ENCODE peak calls at places on chromosomes 1 and 21, in ten cellular contexts. W is left ventricle myocardium inferior; G is body of pancreas; Q is A673; Y is K562; A is brain microvascular endothelial cell; C is pancreas; L is hepatocyte; F is CD8-positive, alpha-beta memory T cell; X is AG04450. B is an unnamed sample.

GRCh38 chr1:172394167-172394751 is 26.2 kb upstream of the C1orf105 start:
- DNase-seq in G (no peak), W (no peak), A (no peak), X (no peak), C (no peak), F (peak), Y (no peak), L (peak), Q (no peak), B (no peak)

GRCh38 chr1:239879321-239880170 is 212.1 kb upstream of the FMN2 start:
- DNase-seq in W (no peak), Y (no peak), L (peak), F (no peak), X (no peak), A (no peak), C (no peak), G (no peak), Q (no peak), B (no peak)

GRCh38 chr1:3068400-3069361 is at the start of gene PRDM16:
- DNase-seq in G (peak), Q (peak), W (peak), A (peak), Y (no peak), L (peak), F (no peak), X (no peak), C (peak), B (peak)

GRCh38 chr21:44453120-44453519 is 2.2 kb upstream of the LRRC3 start:
- DNase-seq in L (no peak), G (no peak), X (no peak), Y (no peak), A (no peak), W (no peak), Q (no peak), C (no peak), F (no peak), B (no peak)

GRCh38 chr21:27841084-27841483 is 874.2 kb upstream of the ADAMTS5 start:
- DNase-seq in Q (no peak), W (no peak), X (no peak), G (no peak), Y (no peak), F (no peak), C (no peak), L (no peak), A (no peak), B (no peak)

GRCh38 chr1:43530483-43531452 is at the start of gene PTPRF:
- DNase-seq in A (no peak), Q (peak), W (peak), C (peak), X (no peak), Y (peak), L (peak), F (peak), G (peak), B (peak)

GRCh38 chr1:61368876-61369275 is 286.5 kb downstream of the NFIA start:
- DNase-seq in F (no peak), Q (no peak), L (no peak), X (no peak), W (no peak), C (no peak), G (no peak), A (no peak), Y (no peak), B (no peak)

GRCh38 chr1:60273185-60273584 is 199.6 kb upstream of the C1orf87 start:
- DNase-seq in Y (no peak), F (no peak), X (no peak), G (no peak), Q (no peak), C (no peak), A (no peak), L (no peak), W (no peak), B (no peak)

GRCh38 chr1:87392241-87393192 is 63.8 kb downstream of the LMO4 start:
- DNase-seq in X (no peak), Y (no peak), F (no peak), W (no peak), C (peak), Q (peak), L (peak), G (no peak), A (peak), B (no peak)

GRCh38 chr1:18972531-18972930 is 16.1 kb upstream of the IFFO2 start:
- DNase-seq in F (no peak), L (no peak), X (no peak), G (peak), W (no peak), A (no peak), Q (peak), C (no peak), Y (no peak), B (no peak)

GRCh38 chr1:16189921-16190499 is 22.4 kb downstream of the ARHGEF19 start:
- DNase-seq in Q (no peak), W (no peak), G (no peak), F (no peak), C (no peak), Y (no peak), A (no peak), L (no peak), X (no peak), B (no peak)

GRCh38 chr1:38559180-38559874 is 300.2 kb downstream of the RRAGC start:
- DNase-seq in Q (no peak), W (no peak), L (peak), A (no peak), G (peak), C (peak), Y (no peak), X (no peak), F (peak), B (no peak)

GRCh38 chr1:183198463-183198862 is 12.4 kb downstream of the LAMC2 start:
- DNase-seq in X (peak), L (peak), C (no peak), Q (no peak), F (no peak), G (no peak), A (peak), Y (no peak), W (no peak), B (peak)

GRCh38 chr21:36478207-36478701 is 1.7 kb downstream of the CLDN14 start:
- DNase-seq in Y (no peak), X (peak), Q (peak), G (no peak), F (no peak), C (no peak), W (no peak), A (peak), L (peak), B (no peak)

GRCh38 chr21:36479415-36480402 is at the start of gene CLDN14:
- DNase-seq in A (no peak), Y (no peak), L (peak), G (no peak), X (no peak), Q (no peak), W (peak), F (no peak), C (no peak), B (peak)

GRCh38 chr21:36477559-36477958 is 2.4 kb downstream of the CLDN14 start:
- DNase-seq in G (no peak), Y (no peak), F (no peak), Q (no peak), C (no peak), A (no peak), X (no peak), L (no peak), W (no peak), B (no peak)

GRCh38 chr21:36480618-36481017 is 696 bp upstream of the CLDN14 start:
- DNase-seq in G (no peak), Y (no peak), L (no peak), Q (no peak), C (no peak), F (no peak), W (no peak), X (no peak), A (no peak), B (no peak)

GRCh38 chr21:36478941-36479340 is 981 bp downstream of the CLDN14 start:
- DNase-seq in A (peak), W (no peak), X (no peak), Y (no peak), G (no peak), Q (peak), F (no peak), C (no peak), L (no peak), B (no peak)
- H3K27ac ChIP-seq in A (peak), W (no peak), X (no peak), Y (no peak), G (no peak), Q (peak), F (no peak), C (no peak), L (peak), B (no peak)

DNA sequence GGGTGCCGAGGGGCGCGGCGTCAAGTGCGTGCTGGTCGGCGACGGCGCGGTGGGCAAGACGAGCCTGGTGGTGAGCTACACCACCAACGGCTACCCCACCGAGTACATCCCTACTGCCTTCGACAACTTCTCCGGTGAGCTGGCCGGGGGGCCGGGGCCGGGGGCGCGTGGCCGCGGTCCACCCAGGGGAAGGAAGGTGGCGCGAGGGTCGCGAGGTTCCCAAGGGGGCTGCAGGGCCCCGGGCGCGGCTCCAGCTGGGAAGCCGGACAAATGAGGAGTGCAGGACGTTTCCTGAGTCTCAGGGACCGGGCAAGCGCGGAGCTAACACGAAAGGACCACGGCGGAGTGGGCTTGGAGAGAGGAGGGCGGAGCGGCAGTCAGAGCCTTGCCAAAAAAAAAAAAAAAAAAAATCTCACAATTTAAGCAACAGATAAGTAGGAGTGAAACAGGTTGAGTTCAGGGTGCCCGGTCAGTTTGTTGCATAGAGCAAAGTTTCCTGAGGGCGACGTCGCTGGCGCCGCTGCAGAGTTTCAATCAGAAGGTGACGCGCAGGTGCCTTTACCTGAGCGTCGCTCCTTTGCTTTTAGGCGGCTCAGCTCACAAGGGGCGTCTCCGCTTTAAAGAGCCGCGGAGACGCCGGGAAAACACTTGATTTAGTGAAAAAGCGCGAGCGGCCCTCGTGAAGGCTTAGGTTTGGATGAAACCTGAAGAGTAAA is 750 bp downstream of the RHOU start:
- DNase-seq in F (peak), X (no peak), Q (peak), A (no peak), C (peak), Y (no peak), W (peak), L (peak), G (peak), B (peak)
- H3K4me3 ChIP-seq in F (peak), X (peak), Q (peak), A (peak), C (peak), Y (no peak), W (peak), L (peak), G (peak), B (peak)

DNA sequence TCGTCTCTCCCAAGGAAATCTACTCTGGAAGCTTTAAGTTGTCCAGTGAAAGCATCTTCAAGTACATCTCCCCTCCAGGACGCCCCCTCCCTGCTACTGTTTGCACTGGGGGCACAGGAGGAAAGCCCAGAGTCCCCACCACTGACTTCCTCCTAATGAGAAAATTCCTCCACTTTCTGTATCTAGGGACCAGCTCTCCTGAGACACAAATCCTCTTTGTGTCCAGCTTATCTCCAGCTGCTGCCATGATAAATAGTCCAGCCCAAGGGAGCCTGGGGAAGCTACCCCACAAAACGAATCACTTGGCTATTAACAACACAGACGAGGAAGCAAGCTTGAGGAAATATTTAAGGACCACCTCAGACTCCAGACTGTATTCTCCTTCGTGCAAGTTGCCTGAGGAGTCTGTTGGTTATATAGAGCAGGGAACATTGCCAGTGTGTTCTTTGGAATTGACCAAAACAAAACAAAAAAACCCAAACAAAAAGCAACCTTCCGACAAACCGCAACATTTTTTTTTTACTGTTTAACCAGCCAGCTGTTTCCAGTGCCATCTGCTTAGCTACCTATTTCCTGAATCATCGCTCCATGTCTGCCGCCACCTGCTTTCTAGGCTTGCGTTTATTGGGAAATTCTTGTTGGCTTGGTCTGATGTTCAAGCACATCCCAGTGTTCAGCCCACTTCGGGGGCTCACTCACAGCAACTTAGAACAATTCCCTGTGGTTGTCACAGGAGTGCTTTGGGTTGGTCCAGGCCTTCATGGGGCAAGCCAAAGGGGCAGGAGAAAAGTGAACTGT is 7.7 kb downstream of the C1orf226 start:
- DNase-seq in C (no peak), W (no peak), G (no peak), A (no peak), Y (no peak), X (peak), F (no peak), Q (peak), L (peak), B (no peak)
- H3K27ac ChIP-seq in C (no peak), W (no peak), G (no peak), A (no peak), Y (peak), X (no peak), F (no peak), Q (peak), L (peak), B (no peak)

DNA sequence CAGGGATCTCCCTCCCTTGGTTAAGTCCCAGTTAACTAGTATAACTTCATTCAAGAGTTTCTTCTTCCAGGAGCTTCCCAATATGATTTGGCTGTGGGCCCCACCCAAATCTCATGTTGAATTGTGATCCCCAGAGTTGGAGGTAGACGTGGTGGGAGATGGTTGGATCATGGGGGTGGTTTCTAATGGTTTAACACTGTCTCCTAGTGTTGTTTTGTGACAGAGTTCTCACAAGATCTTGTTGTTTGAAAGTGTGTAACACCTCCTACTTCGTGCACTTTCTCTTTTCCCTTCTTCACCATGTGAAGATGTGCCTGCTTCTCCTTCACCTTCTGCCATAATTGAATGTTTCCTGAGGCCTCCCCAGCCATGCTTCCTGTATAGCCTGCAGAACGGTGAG is 251.8 kb upstream of the FGGY start:
- DNase-seq in X (no peak), G (no peak), A (no peak), W (no peak), L (no peak), C (no peak), Y (no peak), F (no peak), Q (no peak), B (no peak)
- H3K4me3 ChIP-seq in X (no peak), G (no peak), A (no peak), W (no peak), L (no peak), C (no peak), Y (no peak), F (peak), Q (no peak), B (no peak)

DNA sequence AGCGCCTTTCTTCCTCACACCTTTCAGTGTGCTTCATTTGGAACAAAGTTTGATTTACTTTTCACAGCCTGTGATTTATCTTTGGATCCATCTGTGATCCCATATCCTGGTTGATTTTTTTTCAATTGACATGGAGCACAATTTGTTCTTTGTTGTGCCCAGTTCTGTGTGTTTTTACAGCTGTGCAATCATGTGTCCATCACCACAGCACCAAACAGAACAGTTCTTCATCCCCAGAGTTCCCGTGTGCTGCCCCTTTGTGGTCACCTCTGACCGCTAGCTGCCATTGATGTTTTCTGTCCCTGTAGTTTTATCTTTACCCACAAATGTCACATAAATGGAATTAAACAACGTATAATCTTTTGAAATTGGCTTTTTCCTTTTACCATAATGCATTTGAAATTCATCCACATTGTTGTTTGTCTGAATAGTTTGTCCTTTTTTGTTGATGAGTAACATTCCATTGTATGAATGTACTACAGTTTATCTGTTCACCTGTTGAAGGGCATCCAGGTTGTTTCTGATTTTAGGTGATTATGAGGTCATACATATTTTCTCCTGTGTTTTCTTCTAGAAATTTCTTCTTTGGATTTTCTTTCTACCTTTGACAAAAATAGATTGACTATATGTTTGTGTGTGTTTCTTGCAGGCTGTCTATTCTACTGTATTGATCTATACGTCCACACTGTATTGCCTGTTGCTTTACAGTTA is 17.4 kb downstream of the MIGA1 start:
- DNase-seq in X (no peak), Y (no peak), W (no peak), A (no peak), G (no peak), F (no peak), C (no peak), L (no peak), Q (no peak), B (no peak)
- H3K27ac ChIP-seq in X (no peak), Y (no peak), W (no peak), A (no peak), G (no peak), F (no peak), C (no peak), L (no peak), Q (no peak), B (no peak)

B was measured in heart left ventricle.